ENCODE peak calls at places on chromosomes 11 and 22, in six cellular contexts. One of them, this sample, is unnamed.
A peak's percentile ranks its signal among the peaks of the same experiment; 100 is the strongest.

GRCh38 chr22:40714514-40714966 is 35.3 kb downstream of the MCHR1 start:
- DNase-seq in stomach: no peak
- DNase-seq in OCI-LY7: no peak
- DNase-seq in SK-N-SH: no peak
- DNase-seq in prostate gland: no peak
- DNase-seq in heart left ventricle: no peak
- DNase-seq in this sample: no peak

GRCh38 chr11:17458268-17458667 is 18.4 kb downstream of the ABCC8 start:
- DNase-seq in OCI-LY7: no peak
- DNase-seq in prostate gland: no peak
- DNase-seq in SK-N-SH: no peak
- DNase-seq in heart left ventricle: no peak
- DNase-seq in stomach: no peak
- DNase-seq in this sample: no peak

GRCh38 chr11:8777907-8778767 is 95.5 kb downstream of the RPL27A start:
- DNase-seq in SK-N-SH: no peak
- DNase-seq in stomach: no peak
- DNase-seq in heart left ventricle: peak; percentile 74
- DNase-seq in prostate gland: no peak
- DNase-seq in OCI-LY7: peak; percentile 5
- DNase-seq in this sample: peak; percentile 54

GRCh38 chr22:50486561-50487289 is at the start of gene MIOX:
- DNase-seq in OCI-LY7: no peak
- DNase-seq in heart left ventricle: peak; percentile 51
- DNase-seq in stomach: no peak
- DNase-seq in prostate gland: no peak
- DNase-seq in SK-N-SH: no peak
- DNase-seq in this sample: peak; percentile 49

GRCh38 chr22:33605201-33605600 is 315.1 kb downstream of the LARGE1 start:
- DNase-seq in stomach: no peak
- DNase-seq in OCI-LY7: no peak
- DNase-seq in SK-N-SH: no peak
- DNase-seq in heart left ventricle: no peak
- DNase-seq in prostate gland: no peak
- DNase-seq in this sample: no peak

GRCh38 chr22:30802202-30803166 is 107.8 kb downstream of the OSBP2 start:
- DNase-seq in SK-N-SH: peak; percentile 90
- DNase-seq in heart left ventricle: peak; percentile 90
- DNase-seq in stomach: peak; percentile 90
- DNase-seq in prostate gland: peak; percentile 77
- DNase-seq in OCI-LY7: no peak
- DNase-seq in this sample: peak; percentile 92

GRCh38 chr11:128872594-128872993 is 5.5 kb upstream of the KCNJ1 start:
- DNase-seq in SK-N-SH: no peak
- DNase-seq in prostate gland: no peak
- DNase-seq in heart left ventricle: no peak
- DNase-seq in OCI-LY7: no peak
- DNase-seq in stomach: no peak
- DNase-seq in this sample: no peak

GRCh38 chr22:44733426-44734106 is 18.8 kb upstream of the ARHGAP8 start:
- DNase-seq in heart left ventricle: no peak
- DNase-seq in prostate gland: no peak
- DNase-seq in stomach: no peak
- DNase-seq in OCI-LY7: no peak
- DNase-seq in SK-N-SH: peak; percentile 6
- DNase-seq in this sample: no peak

GRCh38 chr22:47168441-47168840 is 406.0 kb downstream of the TBC1D22A start:
- DNase-seq in SK-N-SH: no peak
- DNase-seq in heart left ventricle: peak; percentile 33
- DNase-seq in prostate gland: no peak
- DNase-seq in stomach: peak; percentile 15
- DNase-seq in OCI-LY7: no peak
- DNase-seq in this sample: peak; percentile 57

GRCh38 chr11:12802418-12803085 is 128.3 kb downstream of the TEAD1 start:
- DNase-seq in OCI-LY7: no peak
- DNase-seq in prostate gland: peak; percentile 84
- DNase-seq in SK-N-SH: no peak
- DNase-seq in heart left ventricle: no peak
- DNase-seq in stomach: peak; percentile 92
- DNase-seq in this sample: peak; percentile 93
- H3K4me1 ChIP-seq in OCI-LY7: no peaks in the 10 kb centered on the region
- H3K4me1 ChIP-seq in prostate gland: peaks cover 14% of the 10 kb centered on the region
- H3K4me1 ChIP-seq in SK-N-SH: peaks cover 56% of the 10 kb centered on the region
- H3K4me1 ChIP-seq in heart left ventricle: peaks cover 43% of the 10 kb centered on the region
- H3K4me1 ChIP-seq in stomach: peaks cover 91% of the 10 kb centered on the region
- H3K4me1 ChIP-seq in this sample: peaks cover 60% of the 10 kb centered on the region

GRCh38 chr11:68948948-68949347 is 31.8 kb downstream of the MRGPRD start:
- DNase-seq in stomach: no peak
- DNase-seq in SK-N-SH: no peak
- DNase-seq in prostate gland: no peak
- DNase-seq in OCI-LY7: no peak
- DNase-seq in heart left ventricle: no peak
- DNase-seq in this sample: no peak

GRCh38 chr11:68950776-68951175 is 30.0 kb downstream of the MRGPRD start:
- DNase-seq in heart left ventricle: no peak
- DNase-seq in stomach: no peak
- DNase-seq in OCI-LY7: no peak
- DNase-seq in prostate gland: no peak
- DNase-seq in SK-N-SH: no peak
- DNase-seq in this sample: no peak

GRCh38 chr11:68947151-68947550 is 33.6 kb downstream of the MRGPRD start:
- DNase-seq in OCI-LY7: no peak
- DNase-seq in prostate gland: no peak
- DNase-seq in heart left ventricle: peak; percentile 48
- DNase-seq in stomach: no peak
- DNase-seq in SK-N-SH: no peak
- DNase-seq in this sample: no peak

GRCh38 chr11:68948496-68948895 is 32.3 kb downstream of the MRGPRD start:
- DNase-seq in SK-N-SH: no peak
- DNase-seq in stomach: no peak
- DNase-seq in heart left ventricle: no peak
- DNase-seq in OCI-LY7: no peak
- DNase-seq in prostate gland: no peak
- DNase-seq in this sample: no peak

DNA sequence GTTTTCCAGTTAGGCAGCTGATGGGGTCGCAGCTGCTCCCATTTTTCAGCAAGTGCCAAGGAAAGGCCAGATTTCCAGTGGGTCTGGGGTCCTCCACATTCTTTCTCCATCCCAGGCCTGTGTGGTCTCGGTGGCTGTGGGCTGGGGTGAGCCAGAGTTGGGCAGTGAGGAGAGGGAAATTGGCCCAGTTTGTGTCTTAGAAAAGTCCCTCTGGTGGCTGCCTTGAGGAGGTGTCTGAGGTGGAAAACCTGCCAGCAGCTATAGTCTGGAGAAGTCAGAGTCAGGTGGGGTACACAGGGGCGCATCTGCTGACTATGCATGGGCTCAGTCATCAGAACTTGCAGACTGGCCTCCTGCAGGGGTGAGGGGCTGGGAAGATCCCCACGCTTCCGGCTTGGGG is 30.5 kb downstream of the MRGPRD start:
- DNase-seq in heart left ventricle: no peak
- DNase-seq in SK-N-SH: peak; percentile 49
- DNase-seq in prostate gland: no peak
- DNase-seq in stomach: no peak
- DNase-seq in OCI-LY7: peak; percentile 46
- DNase-seq in this sample: no peak
- TF ChIP-seq CTCF in heart left ventricle: no peak
- TF ChIP-seq CTCF in SK-N-SH: peak; percentile 49
- TF ChIP-seq CTCF in prostate gland: no peak
- TF ChIP-seq CTCF in stomach: no peak
- TF ChIP-seq CTCF in OCI-LY7: peak; percentile 65
- TF ChIP-seq CTCF in this sample: no peak

DNA sequence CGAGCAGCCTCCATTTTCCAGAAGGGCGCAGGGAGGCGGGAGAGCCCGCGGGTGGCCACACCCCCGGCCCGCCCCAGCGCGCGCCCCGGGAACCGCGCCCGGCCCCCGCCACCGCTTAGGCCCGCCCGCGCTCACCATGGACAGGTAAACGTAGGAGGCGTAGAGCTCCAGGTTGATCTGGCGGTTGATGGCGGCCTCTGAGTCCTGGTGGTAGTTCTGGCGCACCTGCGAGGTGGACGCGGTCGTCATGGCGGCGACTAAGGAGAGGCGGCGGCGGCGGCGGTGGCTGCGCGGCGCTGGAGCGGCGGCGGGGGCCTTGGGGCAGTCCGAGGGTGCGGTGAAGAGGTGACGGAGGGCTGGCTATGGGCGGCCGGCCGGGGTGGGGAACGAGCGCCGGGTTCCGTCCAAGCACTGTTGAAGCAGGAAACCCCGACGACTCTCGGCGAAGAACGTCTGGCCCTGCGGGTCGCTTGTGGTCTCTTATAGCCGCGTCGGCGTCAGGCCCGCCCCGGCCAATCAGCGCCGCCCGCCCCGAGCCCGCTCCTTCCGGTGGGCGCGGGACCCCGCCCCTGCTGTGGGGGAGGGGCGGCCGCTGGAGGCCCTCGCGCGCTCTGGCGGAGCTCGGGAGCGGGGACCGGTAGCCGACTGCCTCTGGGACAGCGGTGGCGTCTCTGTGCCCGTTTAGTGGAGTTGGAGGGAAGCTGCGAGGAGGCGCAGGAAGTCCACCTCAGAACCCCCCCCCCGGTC is at the start of gene FTH1:
- DNase-seq in OCI-LY7: peak; percentile 92
- DNase-seq in heart left ventricle: peak; percentile 97
- DNase-seq in SK-N-SH: peak; percentile 99
- DNase-seq in stomach: peak; percentile 96
- DNase-seq in prostate gland: peak; percentile 93
- DNase-seq in this sample: peak; percentile 99
- H3K4me1 ChIP-seq in OCI-LY7: peaks cover 69% of the 10 kb centered on the region
- H3K4me1 ChIP-seq in heart left ventricle: peaks cover 81% of the 10 kb centered on the region
- H3K4me1 ChIP-seq in SK-N-SH: peaks cover 52% of the 10 kb centered on the region
- H3K4me1 ChIP-seq in stomach: peaks cover 78% of the 10 kb centered on the region
- H3K4me1 ChIP-seq in prostate gland: peaks cover 13% of the 10 kb centered on the region
- H3K4me1 ChIP-seq in this sample: peaks cover 56% of the 10 kb centered on the region

GRCh38 chr11:68506908-68507307 is 46.4 kb downstream of the PPP6R3 start:
- DNase-seq in SK-N-SH: no peak
- DNase-seq in stomach: no peak
- DNase-seq in OCI-LY7: no peak
- DNase-seq in prostate gland: no peak
- DNase-seq in heart left ventricle: no peak
- DNase-seq in this sample: no peak
- TF ChIP-seq CTCF in SK-N-SH: peak; percentile 9
- TF ChIP-seq CTCF in stomach: no peak
- TF ChIP-seq CTCF in OCI-LY7: peak; percentile 37
- TF ChIP-seq CTCF in prostate gland: no peak
- TF ChIP-seq CTCF in heart left ventricle: peak; percentile 5
- TF ChIP-seq CTCF in this sample: no peak

GRCh38 chr11:75557649-75558494 is 4.2 kb upstream of the SERPINH1 start:
- DNase-seq in OCI-LY7: no peak
- DNase-seq in SK-N-SH: no peak
- DNase-seq in prostate gland: peak; percentile 48
- DNase-seq in stomach: no peak
- DNase-seq in heart left ventricle: peak; percentile 54
- DNase-seq in this sample: no peak
- H3K4me1 ChIP-seq in OCI-LY7: no peaks in the 10 kb centered on the region
- H3K4me1 ChIP-seq in SK-N-SH: peaks cover 40% of the 10 kb centered on the region
- H3K4me1 ChIP-seq in prostate gland: peaks cover 9% of the 10 kb centered on the region
- H3K4me1 ChIP-seq in stomach: peaks cover 68% of the 10 kb centered on the region
- H3K4me1 ChIP-seq in heart left ventricle: peaks cover 77% of the 10 kb centered on the region
- H3K4me1 ChIP-seq in this sample: no peaks in the 10 kb centered on the region

GRCh38 chr11:69127091-69127850 is 28.5 kb upstream of the SMIM38 start:
- DNase-seq in heart left ventricle: no peak
- DNase-seq in prostate gland: no peak
- DNase-seq in OCI-LY7: no peak
- DNase-seq in stomach: peak; percentile 79
- DNase-seq in SK-N-SH: no peak
- DNase-seq in this sample: no peak
- TF ChIP-seq CTCF in heart left ventricle: no peak
- TF ChIP-seq CTCF in prostate gland: no peak
- TF ChIP-seq CTCF in OCI-LY7: no peak
- TF ChIP-seq CTCF in stomach: no peak
- TF ChIP-seq CTCF in SK-N-SH: no peak
- TF ChIP-seq CTCF in this sample: no peak